ENCODE peak calls at places on chromosomes 11 and 22, in five cellular contexts. K is GM10248, G is NCI-H1048, Y is HCEC 1CT, X is HS-5. F is an unnamed sample.

GRCh38 chr11:69658606-69659450 is 16.3 kb downstream of the LTO1 start:
- DNase-seq in K (no peak), G (no peak), Y (no peak), X (no peak), F (no peak)

GRCh38 chr11:119645018-119645417 is 84.0 kb downstream of the NECTIN1 start:
- DNase-seq in K (no peak), G (no peak), Y (no peak), X (no peak), F (no peak)

GRCh38 chr11:112652786-112653390 is 308.3 kb upstream of the NCAM1 start:
- DNase-seq in K (no peak), G (no peak), Y (peak; percentile 67), X (peak; percentile 23), F (no peak)

GRCh38 chr22:45429921-45430775 is 16.7 kb downstream of the RIBC2 start:
- DNase-seq in K (no peak), G (no peak), Y (no peak), X (no peak), F (no peak)

GRCh38 chr11:9688716-9689511 is 25.0 kb downstream of the SWAP70 start:
- DNase-seq in K (peak; percentile 45), G (no peak), Y (peak; percentile 82), X (peak; percentile 63), F (peak; percentile 15)

GRCh38 chr11:102990145-102990544 is 34.6 kb upstream of the MMP13 start:
- DNase-seq in K (no peak), G (no peak), Y (peak; percentile 51), X (no peak), F (no peak)

GRCh38 chr11:19697721-19698121 is 14.9 kb upstream of the NAV2 start:
- DNase-seq in K (no peak), G (no peak), Y (no peak), X (no peak), F (no peak)

GRCh38 chr11:71934213-71934612 is 5.4 kb downstream of the RNF121 start:
- DNase-seq in K (no peak), G (no peak), Y (no peak), X (no peak), F (no peak)

GRCh38 chr11:85762226-85762625 is 48.7 kb downstream of the SYTL2 start:
- DNase-seq in K (no peak), G (no peak), Y (peak; percentile 37), X (no peak), F (no peak)

GRCh38 chr11:97398246-97398645 is 1008.4 kb downstream of the JRKL start:
- DNase-seq in K (no peak), G (no peak), Y (no peak), X (no peak), F (no peak)

GRCh38 chr11:8803973-8804372 is 107.0 kb upstream of the AKIP1 start:
- DNase-seq in K (no peak), G (no peak), Y (no peak), X (no peak), F (no peak)

GRCh38 chr11:88178211-88178610 is 3.0 kb upstream of the RAB38 start:
- DNase-seq in K (no peak), G (no peak), Y (no peak), X (no peak), F (no peak)

GRCh38 chr22:33274214-33274828 is 216.1 kb upstream of the SYN3 start:
- DNase-seq in K (peak; percentile 47), G (no peak), Y (no peak), X (no peak), F (no peak)

GRCh38 chr11:75524576-75525432 is 937 bp downstream of the GDPD5 start:
- DNase-seq in K (no peak), G (no peak), Y (no peak), X (no peak), F (no peak)

GRCh38 chr11:77909277-77909676 is 85.2 kb downstream of the INTS4 start:
- DNase-seq in K (no peak), G (no peak), Y (no peak), X (no peak), F (no peak)

GRCh38 chr11:60950024-60950423 is 2.0 kb downstream of the SLC15A3 start:
- DNase-seq in K (no peak), G (no peak), Y (no peak), X (no peak), F (no peak)

GRCh38 chr11:12777208-12777874 is 103.1 kb downstream of the TEAD1 start:
- DNase-seq in K (no peak), G (no peak), Y (peak; percentile 80), X (peak; percentile 23), F (no peak)

GRCh38 chr11:69603978-69604524 is 36.9 kb upstream of the CCND1 start:
- DNase-seq in K (no peak), G (no peak), Y (no peak), X (no peak), F (no peak)

GRCh38 chr11:116473236-116473769 is 299.5 kb downstream of the BUD13 start:
- DNase-seq in K (no peak), G (no peak), Y (no peak), X (no peak), F (no peak)

GRCh38 chr22:40116496-40117200 is 61.1 kb upstream of the TNRC6B start:
- DNase-seq in K (no peak), G (no peak), Y (no peak), X (no peak), F (no peak)